ENCODE peak calls at places on chromosomes 11 and 22, in four cellular contexts. P is IMR-90, L is mesenchymal stem cell, A is heart left ventricle. R is an unnamed sample.

GRCh38 chr11:128725630-128726461 is 32.0 kb downstream of the FLI1 start:
- DNase-seq in P (peak; percentile 59), L (peak; percentile 68), A (no peak), R (no peak)

GRCh38 chr22:46070215-46070721 is 80.1 kb upstream of the PPARA start:
- DNase-seq in P (peak; percentile 42), L (peak; percentile 58), A (peak; percentile 82), R (peak; percentile 78)

GRCh38 chr11:2127357-2127971 is 11.7 kb downstream of the IGF2 start:
- DNase-seq in P (no peak), L (no peak), A (no peak), R (no peak)

GRCh38 chr22:44383652-44384562 is 71.2 kb upstream of the SHISAL1 start:
- DNase-seq in P (no peak), L (no peak), A (peak; percentile 10), R (no peak)

GRCh38 chr11:119764108-119764874 is 35.3 kb upstream of the NECTIN1 start:
- DNase-seq in P (peak; percentile 42), L (no peak), A (peak; percentile 77), R (peak; percentile 85)

GRCh38 chr22:37669586-37669985 is 5.8 kb upstream of the LGALS1 start:
- DNase-seq in P (peak; percentile 90), L (peak; percentile 76), A (no peak), R (no peak)

GRCh38 chr22:48972979-48973693 is 854.5 kb downstream of the BRD1 start:
- DNase-seq in P (no peak), L (no peak), A (no peak), R (no peak)

GRCh38 chr11:85965202-85965601 is 103.7 kb downstream of the PICALM start:
- DNase-seq in P (peak; percentile 90), L (peak; percentile 66), A (no peak), R (no peak)

GRCh38 chr11:67071420-67072284 is 15.0 kb downstream of the RHOD start:
- DNase-seq in P (peak; percentile 55), L (peak; percentile 70), A (peak; percentile 77), R (no peak)

GRCh38 chr11:13487661-13488030 is 8.2 kb downstream of the PTH start:
- DNase-seq in P (peak; percentile 3), L (peak; percentile 6), A (no peak), R (no peak)

GRCh38 chr22:47351836-47352579 is 589.6 kb downstream of the TBC1D22A start:
- DNase-seq in P (no peak), L (no peak), A (no peak), R (no peak)

GRCh38 chr22:32411388-32411787 is 659 bp downstream of the RTCB start:
- DNase-seq in P (peak; percentile 40), L (peak; percentile 53), A (no peak), R (no peak)

GRCh38 chr22:38461414-38462081 is 6.3 kb upstream of the KDELR3 start:
- DNase-seq in P (peak; percentile 81), L (peak; percentile 90), A (peak; percentile 91), R (peak; percentile 78)

GRCh38 chr11:62787005-62787759 is at the start of gene TMEM179B:
- DNase-seq in P (peak; percentile 98), L (peak; percentile 98), A (peak; percentile 98), R (peak; percentile 97)

GRCh38 chr22:19753090-19753842 is 7.3 kb upstream of the TBX1 start:
- DNase-seq in P (no peak), L (no peak), A (no peak), R (no peak)

GRCh38 chr11:9530020-9530628 is 43.3 kb upstream of the WEE1 start:
- DNase-seq in P (no peak), L (no peak), A (no peak), R (no peak)

GRCh38 chr11:9351956-9352355 is 32.5 kb upstream of the IPO7 start:
- DNase-seq in P (peak; percentile 57), L (peak; percentile 48), A (no peak), R (no peak)

GRCh38 chr11:111229604-111230003 is 15.9 kb upstream of the POU2AF2 start:
- DNase-seq in P (no peak), L (no peak), A (no peak), R (no peak)

GRCh38 chr11:66619080-66619554 is 2.7 kb downstream of the RBM14 start:
- DNase-seq in P (peak; percentile 57), L (peak; percentile 96), A (no peak), R (no peak)

GRCh38 chr11:45102810-45103621 is 43.4 kb upstream of the PRDM11 start:
- DNase-seq in P (peak; percentile 88), L (peak; percentile 93), A (peak; percentile 58), R (peak; percentile 90)

GRCh38 chr11:35248558-35249323 is 109.8 kb downstream of the CD44 start:
- DNase-seq in P (no peak), L (no peak), A (no peak), R (no peak)

GRCh38 chr11:62394825-62395538 is 23.9 kb upstream of the SCGB1A1 start:
- DNase-seq in P (peak; percentile 80), L (peak; percentile 86), A (peak; percentile 83), R (peak; percentile 81)

GRCh38 chr22:19891350-19892248 is 36.9 kb upstream of the GNB1L start:
- DNase-seq in P (peak; percentile 89), L (peak; percentile 79), A (no peak), R (peak; percentile 66)

GRCh38 chr11:85737738-85738137 is 51.7 kb upstream of the CCDC89 start:
- DNase-seq in P (no peak), L (no peak), A (no peak), R (no peak)

GRCh38 chr11:35146074-35146521 is 7.1 kb downstream of the CD44 start:
- DNase-seq in P (no peak), L (peak; percentile 5), A (no peak), R (no peak)

GRCh38 chr22:27192135-27192900 is 534.9 kb downstream of the MIAT start:
- DNase-seq in P (no peak), L (no peak), A (no peak), R (no peak)

GRCh38 chr11:117315285-117316196 is 515 bp downstream of the BACE1 start:
- DNase-seq in P (no peak), L (peak; percentile 32), A (no peak), R (peak; percentile 18)

GRCh38 chr11:120135838-120136237 is 2.1 kb downstream of the TRIM29 start:
- DNase-seq in P (no peak), L (no peak), A (no peak), R (no peak)

GRCh38 chr11:45146072-45147016 is at the start of gene PRDM11:
- DNase-seq in P (peak; percentile 72), L (peak; percentile 85), A (peak; percentile 83), R (peak; percentile 82)

GRCh38 chr22:47851586-47851985 is 1089.1 kb downstream of the TBC1D22A start:
- DNase-seq in P (no peak), L (no peak), A (no peak), R (no peak)

GRCh38 chr11:124069429-124070401 is 28.6 kb upstream of the OR10G7 start:
- DNase-seq in P (peak; percentile 50), L (peak; percentile 73), A (no peak), R (peak; percentile 73)

GRCh38 chr11:44976576-44976975 is 25.9 kb upstream of the TP53I11 start:
- DNase-seq in P (no peak), L (no peak), A (no peak), R (no peak)

GRCh38 chr22:31818481-31819392 is 64.9 kb downstream of the DEPDC5 start:
- DNase-seq in P (peak; percentile 48), L (no peak), A (no peak), R (no peak)

GRCh38 chr11:115758011-115758410 is 253.8 kb upstream of the CADM1 start:
- DNase-seq in P (no peak), L (no peak), A (no peak), R (no peak)
- H3K27me3 ChIP-seq in P (no peaks in the 10 kb centered on the region), L (peaks cover 10% of the 10 kb centered on the region), A (no peaks in the 10 kb centered on the region), R (no peaks in the 10 kb centered on the region)

DNA sequence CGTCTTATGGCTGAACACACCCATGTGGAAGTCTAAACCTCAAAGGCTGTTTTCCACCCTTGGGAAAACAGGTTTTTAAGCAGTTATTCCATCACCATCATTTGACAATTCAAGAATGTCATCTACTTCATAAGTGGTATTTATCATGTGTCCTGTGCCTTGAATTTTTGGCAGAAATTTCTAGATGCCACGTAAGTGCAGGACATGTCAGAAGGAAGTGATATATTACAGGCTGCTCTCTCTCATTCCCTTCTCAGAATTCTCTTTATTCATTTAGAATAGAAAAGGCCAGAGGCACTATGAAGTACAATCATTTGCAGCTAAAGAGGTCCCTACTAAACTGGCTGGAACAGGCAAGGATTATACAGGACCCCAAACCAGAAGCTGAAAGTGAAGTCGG is 12.0 kb downstream of the RBFOX2 start:
- DNase-seq in P (no peak), L (no peak), A (no peak), R (no peak)
- H3K27me3 ChIP-seq in P (no peaks in the 10 kb centered on the region), L (no peaks in the 10 kb centered on the region), A (no peaks in the 10 kb centered on the region), R (no peaks in the 10 kb centered on the region)

GRCh38 chr11:19766810-19767209 is 54.2 kb downstream of the NAV2 start:
- DNase-seq in P (peak; percentile 11), L (no peak), A (peak; percentile 44), R (peak; percentile 77)
- H3K27me3 ChIP-seq in P (peaks cover 5% of the 10 kb centered on the region), L (no peaks in the 10 kb centered on the region), A (no peaks in the 10 kb centered on the region), R (no peaks in the 10 kb centered on the region)

DNA sequence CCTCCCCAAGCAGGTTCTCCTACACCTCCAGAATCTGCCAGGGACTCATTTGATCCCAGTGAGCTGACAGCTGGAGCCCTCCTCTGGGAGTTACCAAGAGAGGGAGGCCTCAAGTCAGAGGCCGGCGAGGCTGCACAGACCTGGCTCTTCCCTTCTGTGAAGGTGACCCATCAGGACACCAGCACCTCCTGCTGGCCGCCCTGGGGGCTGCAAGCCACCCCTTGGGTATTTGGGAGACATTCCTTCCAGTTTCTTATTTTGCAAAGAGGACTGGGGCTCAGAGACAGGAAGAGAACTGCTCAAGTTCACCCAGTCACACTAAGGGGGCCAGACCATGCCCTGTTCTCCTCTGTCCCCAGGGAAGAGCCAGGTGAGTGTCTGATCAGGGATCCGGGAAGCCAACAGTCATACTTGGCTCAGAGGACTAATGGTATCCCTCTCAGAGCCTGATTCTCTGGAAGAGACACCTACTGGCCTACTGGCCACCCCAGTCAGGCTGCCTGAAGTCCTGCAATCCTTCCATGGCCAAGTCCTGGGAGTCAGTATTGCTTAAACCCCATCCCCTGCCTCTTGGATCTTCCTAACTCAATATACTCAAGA is 40.5 kb upstream of the RIC3 start:
- DNase-seq in P (no peak), L (no peak), A (no peak), R (no peak)
- H3K27me3 ChIP-seq in P (peaks cover 19% of the 10 kb centered on the region), L (peaks cover 32% of the 10 kb centered on the region), A (no peaks in the 10 kb centered on the region), R (no peaks in the 10 kb centered on the region)

DNA sequence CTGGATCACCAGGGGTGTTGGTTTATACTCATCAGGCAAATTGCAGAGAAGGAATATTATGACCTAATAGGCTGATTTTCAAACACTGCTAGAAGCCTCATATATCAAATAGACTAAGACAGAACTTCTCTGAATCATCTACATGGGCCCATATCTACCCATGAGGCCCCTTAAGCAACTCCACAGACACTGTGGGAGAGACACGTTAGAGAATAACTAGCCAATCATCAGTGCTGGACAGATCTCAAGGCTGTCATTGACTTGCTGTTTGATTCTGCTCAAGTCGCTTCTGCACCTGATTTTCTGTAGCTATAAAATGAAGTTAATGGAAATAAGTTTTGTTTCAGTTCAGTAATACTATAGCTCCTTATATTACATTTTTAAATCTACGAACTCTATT is 545.8 kb downstream of the SOX6 start:
- DNase-seq in P (no peak), L (no peak), A (no peak), R (no peak)
- H3K27me3 ChIP-seq in P (no peaks in the 10 kb centered on the region), L (no peaks in the 10 kb centered on the region), A (no peaks in the 10 kb centered on the region), R (no peaks in the 10 kb centered on the region)

R was measured in MG63.